ENCODE peak calls at places on chromosomes 7 and 10, in six cellular contexts. One of them, this sample, is unnamed.

GRCh38 chr10:7193369-7193768 is 217.5 kb downstream of the SFMBT2 start:
- DNase-seq in adrenal gland: no peak
- DNase-seq in RWPE1: no peak
- DNase-seq in left lung: no peak
- DNase-seq in WTC11: no peak
- DNase-seq in brain microvascular endothelial cell: no peak
- DNase-seq in this sample: no peak

GRCh38 chr7:103609778-103610177 is 163.8 kb upstream of the SLC26A5 start:
- DNase-seq in WTC11: no peak
- DNase-seq in adrenal gland: no peak
- DNase-seq in brain microvascular endothelial cell: no peak
- DNase-seq in RWPE1: no peak
- DNase-seq in left lung: no peak
- DNase-seq in this sample: no peak

GRCh38 chr7:112886171-112886570 is 96.0 kb upstream of the TMEM168 start:
- DNase-seq in RWPE1: no peak
- DNase-seq in brain microvascular endothelial cell: no peak
- DNase-seq in adrenal gland: no peak
- DNase-seq in left lung: no peak
- DNase-seq in WTC11: no peak
- DNase-seq in this sample: no peak

GRCh38 chr7:1646957-1647891 is 22.9 kb upstream of the ELFN1 start:
- DNase-seq in brain microvascular endothelial cell: peak
- DNase-seq in WTC11: no peak
- DNase-seq in left lung: peak
- DNase-seq in adrenal gland: no peak
- DNase-seq in RWPE1: no peak
- DNase-seq in this sample: peak

GRCh38 chr7:108561047-108561619 is 8.4 kb downstream of the THAP5 start:
- DNase-seq in left lung: no peak
- DNase-seq in brain microvascular endothelial cell: no peak
- DNase-seq in adrenal gland: no peak
- DNase-seq in RWPE1: no peak
- DNase-seq in WTC11: no peak
- DNase-seq in this sample: no peak

GRCh38 chr7:129231666-129232065 is 6.8 kb downstream of the AHCYL2 start:
- DNase-seq in left lung: no peak
- DNase-seq in adrenal gland: no peak
- DNase-seq in RWPE1: no peak
- DNase-seq in WTC11: no peak
- DNase-seq in brain microvascular endothelial cell: no peak
- DNase-seq in this sample: no peak

GRCh38 chr10:97596101-97597055 is 6.9 kb downstream of the C10orf62 start:
- DNase-seq in brain microvascular endothelial cell: peak
- DNase-seq in RWPE1: peak
- DNase-seq in WTC11: no peak
- DNase-seq in left lung: no peak
- DNase-seq in adrenal gland: peak
- DNase-seq in this sample: no peak

GRCh38 chr10:116815641-116816415 is 33.5 kb upstream of the ENO4 start:
- DNase-seq in left lung: no peak
- DNase-seq in brain microvascular endothelial cell: peak
- DNase-seq in adrenal gland: peak
- DNase-seq in WTC11: no peak
- DNase-seq in RWPE1: peak
- DNase-seq in this sample: no peak

GRCh38 chr10:117547301-117548153 is 5.0 kb downstream of the EMX2 start:
- DNase-seq in WTC11: peak
- DNase-seq in RWPE1: no peak
- DNase-seq in left lung: no peak
- DNase-seq in adrenal gland: no peak
- DNase-seq in brain microvascular endothelial cell: no peak
- DNase-seq in this sample: no peak

GRCh38 chr7:100897111-100897608 is 1.5 kb upstream of the ACHE start:
- DNase-seq in adrenal gland: no peak
- DNase-seq in RWPE1: no peak
- DNase-seq in WTC11: peak
- DNase-seq in left lung: peak
- DNase-seq in brain microvascular endothelial cell: no peak
- DNase-seq in this sample: peak

GRCh38 chr10:49187950-49188761 is at the start of gene TMEM273:
- DNase-seq in brain microvascular endothelial cell: no peak
- DNase-seq in left lung: peak
- DNase-seq in WTC11: no peak
- DNase-seq in adrenal gland: peak
- DNase-seq in RWPE1: no peak
- DNase-seq in this sample: no peak

GRCh38 chr10:11595395-11595692 is 16.1 kb downstream of the USP6NL start:
- DNase-seq in RWPE1: no peak
- DNase-seq in left lung: no peak
- DNase-seq in adrenal gland: peak
- DNase-seq in brain microvascular endothelial cell: peak
- DNase-seq in WTC11: no peak
- DNase-seq in this sample: no peak

GRCh38 chr10:33655921-33656320 is 321.5 kb upstream of the NRP1 start:
- DNase-seq in WTC11: no peak
- DNase-seq in left lung: no peak
- DNase-seq in adrenal gland: no peak
- DNase-seq in RWPE1: no peak
- DNase-seq in brain microvascular endothelial cell: no peak
- DNase-seq in this sample: no peak

GRCh38 chr10:4213441-4213840 is 428.4 kb upstream of the KLF6 start:
- DNase-seq in RWPE1: no peak
- DNase-seq in WTC11: no peak
- DNase-seq in brain microvascular endothelial cell: no peak
- DNase-seq in adrenal gland: no peak
- DNase-seq in left lung: no peak
- DNase-seq in this sample: no peak

GRCh38 chr10:110758898-110759297 is 112.8 kb upstream of the PDCD4 start:
- DNase-seq in RWPE1: peak
- DNase-seq in brain microvascular endothelial cell: peak
- DNase-seq in WTC11: no peak
- DNase-seq in left lung: no peak
- DNase-seq in adrenal gland: no peak
- DNase-seq in this sample: no peak

GRCh38 chr10:61160253-61160652 is 216.3 kb upstream of the RHOBTB1 start:
- DNase-seq in adrenal gland: no peak
- DNase-seq in brain microvascular endothelial cell: no peak
- DNase-seq in WTC11: no peak
- DNase-seq in RWPE1: no peak
- DNase-seq in left lung: no peak
- DNase-seq in this sample: no peak

GRCh38 chr7:5526190-5527037 is 102.8 kb upstream of the TNRC18 start:
- DNase-seq in RWPE1: peak
- DNase-seq in WTC11: peak
- DNase-seq in left lung: no peak
- DNase-seq in brain microvascular endothelial cell: no peak
- DNase-seq in adrenal gland: peak
- DNase-seq in this sample: no peak

GRCh38 chr7:15309891-15310290 is 251.9 kb downstream of the AGMO start:
- DNase-seq in adrenal gland: no peak
- DNase-seq in brain microvascular endothelial cell: peak
- DNase-seq in left lung: no peak
- DNase-seq in RWPE1: no peak
- DNase-seq in WTC11: no peak
- DNase-seq in this sample: no peak

DNA sequence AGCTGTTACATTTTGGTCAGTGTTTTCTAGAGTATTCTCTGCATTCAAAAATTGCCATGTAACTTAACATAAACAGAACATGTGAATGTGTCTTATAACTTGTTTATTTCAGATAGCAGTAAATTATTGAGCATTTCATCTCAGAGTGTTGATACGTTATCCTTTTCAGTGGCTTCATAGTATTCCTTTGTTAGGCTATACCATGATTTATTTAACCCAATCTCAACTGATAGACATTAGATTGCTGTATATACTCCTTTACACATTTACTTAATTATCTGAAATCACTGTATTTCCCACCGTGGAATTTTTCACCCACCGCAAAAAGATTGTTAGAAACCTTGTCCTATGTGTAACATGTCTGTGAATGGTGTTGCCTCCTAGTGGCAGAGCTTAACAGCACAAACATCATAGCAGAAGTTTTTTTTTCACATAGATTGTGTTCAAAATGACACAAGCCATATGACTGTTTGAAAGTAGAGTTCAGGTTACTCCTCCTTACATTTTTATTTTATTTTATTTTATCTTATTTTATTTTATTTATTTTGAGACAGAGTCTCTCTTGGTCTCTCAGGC is 21.4 kb downstream of the SLF2 start:
- DNase-seq in adrenal gland: no peak
- DNase-seq in RWPE1: no peak
- DNase-seq in left lung: no peak
- DNase-seq in WTC11: no peak
- DNase-seq in brain microvascular endothelial cell: no peak
- DNase-seq in this sample: no peak
- TF ChIP-seq CTCF in adrenal gland: peak
- TF ChIP-seq CTCF in RWPE1: peak
- TF ChIP-seq CTCF in left lung: no peak
- TF ChIP-seq CTCF in WTC11: peak
- TF ChIP-seq CTCF in brain microvascular endothelial cell: peak
- TF ChIP-seq CTCF in this sample: peak

GRCh38 chr7:75758491-75758890 is 13.5 kb downstream of the CCL26 start:
- DNase-seq in RWPE1: no peak
- DNase-seq in left lung: no peak
- DNase-seq in brain microvascular endothelial cell: peak
- DNase-seq in adrenal gland: no peak
- DNase-seq in WTC11: no peak
- DNase-seq in this sample: no peak

GRCh38 chr7:75757298-75757676 is 14.7 kb downstream of the CCL26 start:
- DNase-seq in left lung: no peak
- DNase-seq in brain microvascular endothelial cell: no peak
- DNase-seq in RWPE1: no peak
- DNase-seq in WTC11: no peak
- DNase-seq in adrenal gland: no peak
- DNase-seq in this sample: no peak

GRCh38 chr7:75762350-75762917 is 9.6 kb downstream of the CCL26 start:
- DNase-seq in left lung: no peak
- DNase-seq in adrenal gland: no peak
- DNase-seq in WTC11: no peak
- DNase-seq in RWPE1: peak
- DNase-seq in brain microvascular endothelial cell: peak
- DNase-seq in this sample: no peak

GRCh38 chr7:75757860-75758259 is 14.2 kb downstream of the CCL26 start:
- DNase-seq in adrenal gland: no peak
- DNase-seq in RWPE1: no peak
- DNase-seq in left lung: no peak
- DNase-seq in WTC11: no peak
- DNase-seq in brain microvascular endothelial cell: no peak
- DNase-seq in this sample: no peak

DNA sequence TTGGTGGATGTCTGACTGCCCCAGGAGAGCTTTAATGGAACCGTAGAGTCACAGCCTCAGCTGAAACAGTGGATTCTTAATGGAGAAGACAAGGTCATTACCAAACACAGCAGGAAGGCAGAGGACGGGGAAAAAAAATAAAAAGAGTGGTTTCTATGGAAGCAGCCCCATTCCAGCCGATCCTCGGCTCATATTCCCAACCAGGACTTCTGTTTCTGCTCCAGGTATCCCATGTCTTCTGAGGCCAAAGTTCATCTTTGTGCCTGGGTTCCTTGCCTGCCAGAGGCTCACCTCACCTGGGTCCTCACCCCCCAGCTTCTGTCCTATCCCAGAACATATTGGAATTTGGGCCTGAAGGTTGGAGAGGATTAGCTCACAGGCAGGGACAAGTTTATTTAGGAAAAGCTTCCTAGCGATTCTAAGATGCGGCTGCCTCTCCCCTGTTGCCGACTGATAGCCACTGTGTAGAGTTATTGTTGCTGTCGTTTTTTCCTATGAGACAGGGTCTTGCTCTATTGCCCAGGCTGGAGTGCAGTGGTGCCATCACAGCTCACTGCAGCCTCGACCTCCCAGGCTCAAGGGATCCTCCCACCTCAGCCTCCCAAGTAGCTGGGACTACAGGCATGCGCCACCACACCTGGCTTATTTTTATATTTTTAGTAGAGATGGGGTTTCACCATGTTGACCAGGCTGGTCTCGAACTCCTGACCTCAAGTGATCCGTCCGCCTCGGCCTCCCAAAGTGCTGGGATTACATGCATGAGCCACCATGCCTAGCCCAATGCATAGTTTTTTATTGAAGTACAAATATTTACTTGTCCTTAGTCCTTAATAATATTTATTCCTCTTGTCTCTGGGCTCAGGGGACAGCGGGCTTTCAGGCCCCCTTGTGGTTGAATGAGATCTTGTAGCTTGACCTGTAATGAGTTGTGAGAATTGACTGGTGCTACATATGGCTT is 15.4 kb downstream of the CCL26 start:
- DNase-seq in adrenal gland: no peak
- DNase-seq in RWPE1: peak
- DNase-seq in brain microvascular endothelial cell: peak
- DNase-seq in WTC11: peak
- DNase-seq in left lung: no peak
- DNase-seq in this sample: no peak
- TF ChIP-seq CTCF in adrenal gland: no peak
- TF ChIP-seq CTCF in RWPE1: peak
- TF ChIP-seq CTCF in brain microvascular endothelial cell: peak
- TF ChIP-seq CTCF in WTC11: peak
- TF ChIP-seq CTCF in left lung: peak
- TF ChIP-seq CTCF in this sample: no peak

GRCh38 chr10:45374451-45375052 is 536 bp downstream of the ALOX5 start:
- DNase-seq in WTC11: no peak
- DNase-seq in RWPE1: peak
- DNase-seq in left lung: no peak
- DNase-seq in brain microvascular endothelial cell: no peak
- DNase-seq in adrenal gland: no peak
- DNase-seq in this sample: no peak
- TF ChIP-seq CTCF in WTC11: no peak
- TF ChIP-seq CTCF in RWPE1: no peak
- TF ChIP-seq CTCF in left lung: no peak
- TF ChIP-seq CTCF in brain microvascular endothelial cell: no peak
- TF ChIP-seq CTCF in adrenal gland: no peak
- TF ChIP-seq CTCF in this sample: no peak

DNA sequence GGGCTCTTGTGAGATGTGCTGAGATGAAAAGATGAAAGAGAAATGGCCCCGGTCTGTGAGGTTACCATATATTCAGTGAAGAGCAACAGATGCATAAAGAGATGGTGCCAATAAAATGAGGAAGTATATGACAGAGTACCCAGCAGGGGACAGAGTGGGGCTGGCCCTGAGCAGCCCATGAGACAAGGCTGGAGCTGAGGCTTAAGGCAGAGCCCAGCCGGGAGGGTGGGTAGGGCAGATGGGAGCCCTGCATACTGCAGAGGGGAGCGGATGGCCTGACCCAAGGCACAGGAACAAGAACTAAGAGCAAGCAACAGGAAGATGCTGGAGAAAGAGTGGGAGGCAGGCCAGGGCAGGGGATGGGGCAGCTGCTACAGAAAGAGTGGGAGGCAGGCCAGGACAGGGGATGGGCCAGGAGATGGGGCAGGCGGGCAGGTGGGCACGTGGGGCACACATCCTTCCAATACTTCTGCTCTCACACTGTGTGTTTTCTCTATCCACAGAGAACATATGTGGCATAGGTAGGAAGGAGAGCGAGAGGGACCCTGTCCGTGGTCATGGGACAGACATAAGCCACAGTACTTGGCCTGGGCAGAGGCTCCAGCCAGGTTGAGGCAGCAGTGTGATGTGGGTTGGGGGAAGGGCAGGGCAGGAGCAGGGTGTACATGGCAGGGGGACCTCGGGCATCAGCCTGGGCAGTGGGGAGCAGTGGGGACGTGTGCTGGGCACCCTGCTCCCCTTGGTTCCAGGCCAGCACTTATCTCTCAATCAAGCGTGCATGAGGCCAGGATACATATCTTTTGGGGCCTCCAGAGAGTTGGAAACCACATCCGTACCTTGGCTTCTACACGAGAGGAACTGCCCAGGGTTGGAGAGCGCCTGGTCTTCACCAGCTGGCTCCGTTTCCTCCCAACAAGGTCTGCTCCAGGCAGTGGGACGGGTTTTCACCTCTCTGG is 91.6 kb upstream of the IKZF1 start:
- DNase-seq in RWPE1: no peak
- DNase-seq in left lung: no peak
- DNase-seq in WTC11: no peak
- DNase-seq in adrenal gland: no peak
- DNase-seq in brain microvascular endothelial cell: no peak
- DNase-seq in this sample: no peak
- TF ChIP-seq CTCF in RWPE1: no peak
- TF ChIP-seq CTCF in left lung: no peak
- TF ChIP-seq CTCF in WTC11: no peak
- TF ChIP-seq CTCF in adrenal gland: no peak
- TF ChIP-seq CTCF in brain microvascular endothelial cell: no peak
- TF ChIP-seq CTCF in this sample: no peak

This sample was measured in nephron progenitor cell.